ENCODE peak calls at places on chromosomes 13 and 19, in seven cellular contexts. J is NCI-H1092; R is ELR; I is GM12878; Z is heart left ventricle; E is activated CD8-positive, alpha-beta T cell treated with anti-CD3 and anti-CD28 coated beads for 36 hours; X is NCI-H345. H is an unnamed sample.

GRCh38 chr19:42255766-42256750 is 1.1 kb upstream of the ERF start:
- DNase-seq in J (no peak), Z (peak), E (no peak), X (no peak), R (peak), I (no peak), H (no peak)

GRCh38 chr19:12750851-12751250 is 740 bp upstream of the BEST2 start:
- DNase-seq in J (no peak), I (no peak), X (no peak), E (no peak), Z (no peak), R (no peak), H (no peak)

GRCh38 chr19:57560049-57560491 is 407 bp upstream of the ZNF550 start:
- DNase-seq in I (no peak), E (no peak), X (no peak), J (no peak), Z (peak), R (peak), H (peak)

GRCh38 chr19:8302734-8303133 is 5.4 kb downstream of the CD320 start:
- DNase-seq in E (no peak), J (no peak), Z (no peak), I (no peak), X (no peak), R (no peak), H (no peak)

GRCh38 chr13:82436099-82436585 is 1446.1 kb downstream of the SLITRK1 start:
- DNase-seq in J (no peak), Z (no peak), X (no peak), I (no peak), R (no peak), E (no peak), H (no peak)

GRCh38 chr19:18194554-18195238 is 1.7 kb downstream of the MPV17L2 start:
- DNase-seq in Z (no peak), R (peak), I (no peak), J (no peak), E (peak), X (no peak), H (no peak)

GRCh38 chr19:1278074-1278473 is 2.7 kb downstream of the FAM174C start:
- DNase-seq in R (no peak), I (no peak), Z (no peak), X (no peak), J (no peak), E (no peak), H (no peak)

GRCh38 chr19:55087542-55087935 is 11.9 kb downstream of the EPS8L1 start:
- DNase-seq in Z (peak), X (no peak), J (no peak), R (peak), E (no peak), I (no peak), H (no peak)

GRCh38 chr13:93476175-93476574 is 249.6 kb downstream of the GPC6 start:
- DNase-seq in Z (no peak), E (no peak), J (no peak), I (no peak), X (no peak), R (peak), H (peak)

GRCh38 chr13:21022694-21023325 is 38.6 kb downstream of the LATS2 start:
- DNase-seq in E (no peak), I (no peak), J (peak), Z (no peak), R (no peak), X (no peak), H (no peak)

GRCh38 chr19:5036733-5037681 is 68.1 kb downstream of the KDM4B start:
- DNase-seq in I (no peak), X (peak), R (peak), E (no peak), Z (no peak), J (peak), H (peak)

GRCh38 chr13:110455941-110456340 is 105.6 kb downstream of the RAB20 start:
- DNase-seq in E (peak), R (peak), I (no peak), X (peak), J (peak), Z (peak), H (peak)

GRCh38 chr19:19661675-19662251 is 1.7 kb downstream of the ATP13A1 start:
- DNase-seq in J (no peak), Z (no peak), R (no peak), E (peak), X (no peak), I (peak), H (no peak)

H was measured in T1000.